ENCODE peak calls at places on chromosomes 4 and X, in five cellular contexts. One of them, this sample, is unnamed.

GRCh38 chr4:33369366-33369899 is 2649.3 kb downstream of the PCDH7 start:
- DNase-seq in naive thymus-derived CD4-positive, alpha-beta T cell: no peak
- DNase-seq in lower leg skin: no peak
- DNase-seq in naive thymus-derived CD8-positive, alpha-beta T cell: no peak
- DNase-seq in posterior cingulate gyrus: no peak
- DNase-seq in this sample: no peak

GRCh38 chrX:74458738-74459137 is 37.4 kb downstream of the SLC16A2 start:
- DNase-seq in posterior cingulate gyrus: no peak
- DNase-seq in naive thymus-derived CD8-positive, alpha-beta T cell: no peak
- DNase-seq in lower leg skin: no peak
- DNase-seq in naive thymus-derived CD4-positive, alpha-beta T cell: no peak
- DNase-seq in this sample: no peak

GRCh38 chr4:123559955-123560669 is 163.5 kb downstream of the SPRY1 start:
- DNase-seq in lower leg skin: no peak
- DNase-seq in naive thymus-derived CD4-positive, alpha-beta T cell: no peak
- DNase-seq in naive thymus-derived CD8-positive, alpha-beta T cell: no peak
- DNase-seq in posterior cingulate gyrus: no peak
- DNase-seq in this sample: no peak

GRCh38 chr4:145709843-145710242 is 29.9 kb downstream of the C4orf51 start:
- DNase-seq in lower leg skin: no peak
- DNase-seq in naive thymus-derived CD8-positive, alpha-beta T cell: no peak
- DNase-seq in posterior cingulate gyrus: no peak
- DNase-seq in naive thymus-derived CD4-positive, alpha-beta T cell: no peak
- DNase-seq in this sample: no peak

GRCh38 chrX:103437147-103437873 is 61.0 kb downstream of the BEX3 start:
- DNase-seq in naive thymus-derived CD4-positive, alpha-beta T cell: no peak
- DNase-seq in naive thymus-derived CD8-positive, alpha-beta T cell: no peak
- DNase-seq in lower leg skin: no peak
- DNase-seq in posterior cingulate gyrus: no peak
- DNase-seq in this sample: no peak

GRCh38 chr4:8722556-8722955 is 130.0 kb downstream of the CPZ start:
- DNase-seq in naive thymus-derived CD4-positive, alpha-beta T cell: no peak
- DNase-seq in lower leg skin: peak
- DNase-seq in naive thymus-derived CD8-positive, alpha-beta T cell: no peak
- DNase-seq in posterior cingulate gyrus: no peak
- DNase-seq in this sample: no peak

GRCh38 chr4:172202480-172203076 is 389.4 kb downstream of the GALNTL6 start:
- DNase-seq in posterior cingulate gyrus: no peak
- DNase-seq in naive thymus-derived CD4-positive, alpha-beta T cell: no peak
- DNase-seq in naive thymus-derived CD8-positive, alpha-beta T cell: no peak
- DNase-seq in lower leg skin: no peak
- DNase-seq in this sample: no peak

GRCh38 chrX:22278375-22278774 is 5.7 kb downstream of the CBLL2 start:
- DNase-seq in posterior cingulate gyrus: no peak
- DNase-seq in lower leg skin: no peak
- DNase-seq in naive thymus-derived CD4-positive, alpha-beta T cell: no peak
- DNase-seq in naive thymus-derived CD8-positive, alpha-beta T cell: no peak
- DNase-seq in this sample: no peak

GRCh38 chrX:85084770-85085393 is 81.2 kb downstream of the APOOL start:
- DNase-seq in posterior cingulate gyrus: no peak
- DNase-seq in naive thymus-derived CD8-positive, alpha-beta T cell: no peak
- DNase-seq in lower leg skin: no peak
- DNase-seq in naive thymus-derived CD4-positive, alpha-beta T cell: peak
- DNase-seq in this sample: peak

GRCh38 chr4:46715468-46715867 is 193.6 kb downstream of the COX7B2 start:
- DNase-seq in naive thymus-derived CD4-positive, alpha-beta T cell: no peak
- DNase-seq in naive thymus-derived CD8-positive, alpha-beta T cell: no peak
- DNase-seq in lower leg skin: no peak
- DNase-seq in posterior cingulate gyrus: no peak
- DNase-seq in this sample: no peak

This sample was measured in central memory CD4-positive, alpha-beta T cell.